ENCODE peak calls at places on chromosome 10, in six cellular contexts. L is body of pancreas, I is ovary, W is tibial nerve, T is GM12892, G is HCT116. B is an unnamed sample.

GRCh38 chr10:77922055-77922454 is 4.5 kb downstream of the DLG5 start:
- DNase-seq in W (no peak), I (no peak), G (no peak), T (no peak), L (no peak), B (no peak)

GRCh38 chr10:15433850-15434537 is 62.9 kb upstream of the FAM171A1 start:
- DNase-seq in G (peak; percentile 38), W (no peak), T (peak; percentile 17), I (no peak), L (peak; percentile 40), B (peak; percentile 42)

GRCh38 chr10:115968236-115968635 is 304.8 kb downstream of the GFRA1 start:
- DNase-seq in L (no peak), G (no peak), I (no peak), W (no peak), T (no peak), B (no peak)

GRCh38 chr10:28939352-28940157 is 262.2 kb downstream of the BAMBI start:
- DNase-seq in L (peak; percentile 86), W (peak; percentile 44), I (no peak), G (no peak), T (no peak), B (no peak)

GRCh38 chr10:85420501-85421191 is 945.9 kb downstream of the GRID1 start:
- DNase-seq in W (no peak), I (no peak), G (no peak), L (no peak), T (no peak), B (no peak)

GRCh38 chr10:9096288-9096687 is 1041.8 kb downstream of the GATA3 start:
- DNase-seq in I (no peak), L (no peak), T (no peak), W (no peak), G (no peak), B (no peak)

GRCh38 chr10:74490551-74490950 is 335.8 kb upstream of the KAT6B start:
- DNase-seq in L (no peak), W (no peak), G (no peak), T (no peak), I (no peak), B (no peak)

GRCh38 chr10:116470768-116471415 is 43.2 kb downstream of the PNLIPRP3 start:
- DNase-seq in I (no peak), G (peak; percentile 33), L (peak; percentile 65), T (no peak), W (no peak), B (peak; percentile 40)

GRCh38 chr10:77501152-77501845 is 136.3 kb downstream of the KCNMA1 start:
- DNase-seq in G (peak; percentile 41), T (no peak), W (no peak), L (no peak), I (no peak), B (peak; percentile 96)

GRCh38 chr10:85888004-85888403 is 478.6 kb downstream of the GRID1 start:
- DNase-seq in L (no peak), I (no peak), T (no peak), G (no peak), W (no peak), B (no peak)

GRCh38 chr10:110857265-110858158 is 14.2 kb upstream of the PDCD4 start:
- DNase-seq in L (peak; percentile 89), G (no peak), T (no peak), I (no peak), W (no peak), B (no peak)

GRCh38 chr10:71623986-71624291 is 95.6 kb downstream of the C10orf105 start:
- DNase-seq in G (no peak), I (no peak), L (no peak), W (no peak), T (no peak), B (no peak)

GRCh38 chr10:32139223-32140073 is 83.2 kb upstream of the KIF5B start:
- DNase-seq in W (peak; percentile 30), T (no peak), G (peak; percentile 89), I (peak; percentile 58), L (peak; percentile 67), B (peak; percentile 91)

GRCh38 chr10:127968027-127968441 is 61.1 kb downstream of the PTPRE start:
- DNase-seq in W (no peak), T (no peak), G (no peak), I (no peak), L (no peak), B (no peak)

GRCh38 chr10:59508296-59508695 is 145.9 kb upstream of the FAM13C start:
- DNase-seq in T (no peak), W (no peak), L (no peak), G (peak; percentile 6), I (no peak), B (no peak)

GRCh38 chr10:120927352-120927751 is 76.2 kb downstream of the WDR11 start:
- DNase-seq in T (no peak), I (no peak), L (no peak), G (no peak), W (no peak), B (no peak)

GRCh38 chr10:31031205-31031665 is 430 bp downstream of the ZNF438 start:
- DNase-seq in I (no peak), L (no peak), T (peak; percentile 64), G (no peak), W (no peak), B (peak; percentile 59)

GRCh38 chr10:31030800-31031199 is 865 bp downstream of the ZNF438 start:
- DNase-seq in G (no peak), W (no peak), L (no peak), I (no peak), T (no peak), B (no peak)

GRCh38 chr10:31032515-31033132 is 959 bp upstream of the ZNF438 start:
- DNase-seq in L (no peak), G (no peak), W (no peak), I (peak; percentile 61), T (no peak), B (no peak)

GRCh38 chr10:31033166-31033565 is 1.5 kb upstream of the ZNF438 start:
- DNase-seq in T (no peak), W (no peak), L (no peak), G (no peak), I (no peak), B (no peak)

DNA sequence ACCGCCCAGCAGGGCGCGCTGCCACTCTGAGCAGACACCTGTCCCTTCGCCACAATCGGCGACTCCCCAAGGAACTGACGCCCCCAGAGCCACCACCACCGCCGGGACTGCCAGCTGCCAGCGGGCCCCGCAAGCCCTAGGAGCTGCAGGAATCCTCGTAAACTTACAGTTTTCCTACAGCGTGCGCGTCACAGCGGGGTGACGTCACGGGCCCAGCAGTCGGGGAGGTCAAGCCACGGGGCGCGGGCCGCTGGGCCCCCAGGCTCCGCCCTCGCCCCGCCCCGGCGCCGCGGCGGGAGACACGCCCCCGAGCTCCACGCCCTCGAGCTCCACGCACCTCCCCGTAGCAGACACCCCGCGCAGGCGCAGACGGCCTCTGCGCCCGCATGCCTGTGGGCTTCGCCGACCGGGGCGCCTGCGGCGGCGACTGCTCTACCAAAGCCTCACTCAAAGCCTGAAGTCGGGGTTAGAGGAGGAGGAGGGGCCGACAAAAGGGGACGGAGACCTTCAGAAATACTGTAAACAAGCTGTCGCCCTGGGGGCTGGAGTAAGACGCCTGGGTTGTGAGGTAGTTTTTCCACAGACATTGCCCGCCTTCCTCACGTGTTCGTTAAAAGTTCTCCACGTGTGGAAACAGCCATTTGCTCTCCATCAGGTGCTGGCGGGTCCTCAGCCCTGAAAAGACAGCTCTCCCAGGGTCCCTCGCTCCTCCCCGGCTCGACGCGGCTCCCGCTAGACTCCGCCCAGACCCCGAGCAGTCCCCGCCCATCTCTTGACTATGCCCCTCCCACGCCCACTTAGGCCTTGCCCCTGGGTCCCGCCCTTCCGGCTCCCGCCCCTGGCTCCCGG is at the start of gene ZNF438:
- DNase-seq in I (peak; percentile 99), L (peak; percentile 96), W (peak; percentile 93), G (peak; percentile 80), T (peak; percentile 84), B (peak; percentile 85)
- TF ChIP-seq POLR2A in I (peak; percentile 84), L (peak; percentile 87), W (peak; percentile 89), G (peak; percentile 60), T (peak; percentile 79), B (peak; percentile 51)

DNA sequence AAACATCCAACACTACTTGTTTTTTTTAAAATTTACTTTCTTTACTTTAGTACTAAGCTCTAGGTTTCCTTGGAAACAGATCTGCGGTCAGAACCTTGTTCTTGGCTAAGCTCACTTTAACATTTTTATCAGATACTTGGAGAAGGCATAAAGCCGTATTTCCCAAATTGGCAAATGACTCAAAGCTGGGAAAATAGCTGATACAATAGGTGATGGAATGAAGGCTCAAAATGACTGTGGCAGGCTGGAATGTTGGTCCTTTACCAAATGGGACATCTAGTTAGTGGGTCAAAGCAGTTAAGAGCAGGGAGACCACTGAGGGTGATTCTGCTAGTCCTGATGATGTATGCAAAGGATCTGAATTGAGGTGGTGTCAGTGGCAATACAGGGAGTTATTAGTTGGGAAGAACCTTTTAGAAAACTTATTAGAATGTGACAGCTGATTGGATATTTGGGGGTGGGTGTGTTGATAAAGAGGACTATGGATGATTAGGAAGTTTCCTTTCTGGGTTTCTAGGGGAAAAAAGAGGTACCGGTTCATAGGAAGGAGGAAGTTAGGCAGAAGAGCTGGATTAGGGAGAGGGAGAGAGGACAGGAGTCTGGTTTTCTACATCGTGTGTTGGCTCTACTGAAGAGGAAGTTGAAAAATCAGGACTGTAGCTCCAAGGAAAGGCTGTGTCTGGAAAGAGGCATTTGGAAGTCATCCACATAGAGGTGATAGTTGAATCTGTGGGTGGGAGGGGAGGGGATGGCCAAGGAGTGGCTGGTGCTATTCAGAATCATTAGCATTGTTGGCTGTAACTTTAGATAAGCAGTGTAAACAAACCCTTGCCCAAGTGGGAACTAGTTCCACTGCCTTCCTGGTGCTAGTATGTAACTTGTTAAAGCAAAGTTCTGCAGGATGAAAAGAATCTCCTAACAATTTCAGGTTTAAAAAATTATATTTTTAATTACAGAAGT is 13.1 kb downstream of the PLCE1 start:
- DNase-seq in I (no peak), L (peak; percentile 45), T (no peak), W (no peak), G (no peak), B (no peak)
- TF ChIP-seq POLR2A in I (no peak), L (no peak), T (no peak), W (no peak), G (no peak), B (no peak)

DNA sequence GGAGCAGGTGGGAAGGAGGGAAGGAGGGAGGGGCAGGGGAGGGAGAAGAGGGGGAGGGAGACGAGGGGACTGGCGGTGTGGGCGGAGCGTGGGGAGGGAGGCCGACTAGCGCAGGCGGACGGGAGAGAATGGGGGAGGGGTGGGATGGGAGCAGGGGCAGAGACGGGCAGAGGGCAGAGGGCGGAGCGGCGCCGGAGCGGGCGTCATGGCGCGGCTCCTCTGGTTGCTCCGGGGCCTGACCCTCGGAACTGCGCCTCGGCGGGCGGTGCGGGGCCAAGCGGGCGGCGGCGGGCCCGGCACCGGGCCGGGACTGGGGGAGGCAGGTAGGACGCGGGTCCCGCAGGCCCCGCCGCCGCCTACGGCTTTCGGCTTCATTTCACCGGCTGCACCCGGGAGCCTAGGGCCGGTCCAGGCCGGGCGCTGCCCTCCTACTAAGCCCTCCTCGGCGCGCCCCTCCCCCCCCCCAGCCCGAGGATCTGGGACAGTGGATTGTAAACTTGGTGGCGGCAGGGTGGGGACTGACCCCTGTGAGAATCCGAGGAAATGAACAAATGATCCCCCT is at the start of gene MSRB2:
- DNase-seq in T (peak; percentile 67), I (peak; percentile 91), L (peak; percentile 91), W (peak; percentile 85), G (peak; percentile 89), B (peak; percentile 86)
- TF ChIP-seq POLR2A in T (peak; percentile 77), I (peak; percentile 84), L (peak; percentile 79), W (peak; percentile 76), G (peak; percentile 74), B (peak; percentile 92)

DNA sequence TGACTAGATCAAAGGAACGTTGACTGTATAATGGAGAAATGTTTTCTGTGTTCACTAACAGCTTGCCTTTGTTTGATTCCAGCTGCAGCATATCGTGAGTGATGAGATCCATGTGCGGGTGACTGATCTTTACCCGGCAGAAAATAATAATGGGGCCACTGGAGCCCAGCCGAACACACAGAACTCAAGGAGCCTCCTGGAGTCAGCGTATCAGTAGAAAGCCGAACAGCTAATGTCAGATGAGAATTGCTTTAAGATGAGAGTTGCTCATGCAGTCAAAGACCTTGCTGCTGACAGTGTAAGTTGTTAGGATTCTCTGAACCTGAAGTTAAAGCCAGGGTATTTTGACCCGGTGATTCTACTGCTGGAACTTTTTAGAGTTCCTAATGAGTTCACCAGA is 34.3 kb upstream of the MTPAP start:
- DNase-seq in I (no peak), L (no peak), G (no peak), W (no peak), T (no peak), B (no peak)
- TF ChIP-seq POLR2A in I (no peak), L (no peak), G (no peak), W (no peak), T (no peak), B (no peak)